ENCODE peak calls at places on chromosomes 4 and X, in seven cellular contexts. One of them, this sample, is unnamed.

GRCh38 chr4:142282870-142283431 is 563.1 kb downstream of the INPP4B start:
- DNase-seq in MM.1S: no peak
- DNase-seq in fibroblast of lung: peak; percentile 39
- DNase-seq in tibial artery: no peak
- DNase-seq in left lung: no peak
- DNase-seq in fibroblast of villous mesenchyme: no peak
- DNase-seq in esophagus squamous epithelium: no peak
- DNase-seq in this sample: no peak

GRCh38 chrX:70398899-70399298 is 24.2 kb upstream of the GDPD2 start:
- DNase-seq in MM.1S: no peak
- DNase-seq in fibroblast of lung: peak; percentile 25
- DNase-seq in tibial artery: no peak
- DNase-seq in left lung: no peak
- DNase-seq in fibroblast of villous mesenchyme: peak; percentile 77
- DNase-seq in esophagus squamous epithelium: no peak
- DNase-seq in this sample: no peak

GRCh38 chr4:122117743-122118142 is 34.4 kb upstream of the BLTP1 start:
- DNase-seq in MM.1S: no peak
- DNase-seq in fibroblast of lung: peak; percentile 82
- DNase-seq in tibial artery: no peak
- DNase-seq in left lung: no peak
- DNase-seq in fibroblast of villous mesenchyme: peak; percentile 68
- DNase-seq in esophagus squamous epithelium: no peak
- DNase-seq in this sample: no peak

GRCh38 chr4:42855779-42856178 is 36.7 kb upstream of the GRXCR1 start:
- DNase-seq in MM.1S: no peak
- DNase-seq in fibroblast of lung: no peak
- DNase-seq in tibial artery: no peak
- DNase-seq in left lung: no peak
- DNase-seq in fibroblast of villous mesenchyme: no peak
- DNase-seq in esophagus squamous epithelium: no peak
- DNase-seq in this sample: no peak

GRCh38 chr4:7777871-7778523 is 161.7 kb downstream of the AFAP1 start:
- DNase-seq in MM.1S: no peak
- DNase-seq in fibroblast of lung: no peak
- DNase-seq in tibial artery: peak; percentile 45
- DNase-seq in left lung: no peak
- DNase-seq in fibroblast of villous mesenchyme: peak; percentile 21
- DNase-seq in esophagus squamous epithelium: no peak
- DNase-seq in this sample: no peak

GRCh38 chr4:71944956-71945355 is 86.8 kb upstream of the NPFFR2 start:
- DNase-seq in MM.1S: no peak
- DNase-seq in fibroblast of lung: no peak
- DNase-seq in tibial artery: no peak
- DNase-seq in left lung: no peak
- DNase-seq in fibroblast of villous mesenchyme: peak; percentile 0
- DNase-seq in esophagus squamous epithelium: no peak
- DNase-seq in this sample: no peak

GRCh38 chr4:6389426-6389825 is 83.0 kb downstream of the PPP2R2C start:
- DNase-seq in MM.1S: no peak
- DNase-seq in fibroblast of lung: no peak
- DNase-seq in tibial artery: no peak
- DNase-seq in left lung: no peak
- DNase-seq in fibroblast of villous mesenchyme: no peak
- DNase-seq in esophagus squamous epithelium: no peak
- DNase-seq in this sample: no peak

GRCh38 chrX:106912864-106913263 is 7.3 kb upstream of the CLDN2 start:
- DNase-seq in MM.1S: no peak
- DNase-seq in fibroblast of lung: peak; percentile 45
- DNase-seq in tibial artery: no peak
- DNase-seq in left lung: no peak
- DNase-seq in fibroblast of villous mesenchyme: peak; percentile 29
- DNase-seq in esophagus squamous epithelium: no peak
- DNase-seq in this sample: no peak

GRCh38 chr4:40196260-40196659 is 571 bp upstream of the RHOH start:
- DNase-seq in MM.1S: peak; percentile 89
- DNase-seq in fibroblast of lung: no peak
- DNase-seq in tibial artery: no peak
- DNase-seq in left lung: no peak
- DNase-seq in fibroblast of villous mesenchyme: no peak
- DNase-seq in esophagus squamous epithelium: no peak
- DNase-seq in this sample: no peak

GRCh38 chr4:186134254-186134653 is 29.8 kb downstream of the FAM149A start:
- DNase-seq in MM.1S: peak; percentile 61
- DNase-seq in fibroblast of lung: no peak
- DNase-seq in tibial artery: no peak
- DNase-seq in left lung: no peak
- DNase-seq in fibroblast of villous mesenchyme: no peak
- DNase-seq in esophagus squamous epithelium: no peak
- DNase-seq in this sample: no peak

GRCh38 chr4:89254847-89255246 is 52.8 kb downstream of the GPRIN3 start:
- DNase-seq in MM.1S: peak; percentile 49
- DNase-seq in fibroblast of lung: peak; percentile 23
- DNase-seq in tibial artery: no peak
- DNase-seq in left lung: peak; percentile 39
- DNase-seq in fibroblast of villous mesenchyme: peak; percentile 23
- DNase-seq in esophagus squamous epithelium: no peak
- DNase-seq in this sample: no peak

GRCh38 chrX:151902813-151903591 is 9.7 kb upstream of the MAGEA4 start:
- DNase-seq in MM.1S: no peak
- DNase-seq in fibroblast of lung: peak; percentile 71
- DNase-seq in tibial artery: peak; percentile 68
- DNase-seq in left lung: no peak
- DNase-seq in fibroblast of villous mesenchyme: peak; percentile 79
- DNase-seq in esophagus squamous epithelium: no peak
- DNase-seq in this sample: no peak

GRCh38 chr4:8728536-8729407 is 136.2 kb downstream of the CPZ start:
- DNase-seq in MM.1S: no peak
- DNase-seq in fibroblast of lung: no peak
- DNase-seq in tibial artery: no peak
- DNase-seq in left lung: peak; percentile 19
- DNase-seq in fibroblast of villous mesenchyme: no peak
- DNase-seq in esophagus squamous epithelium: no peak
- DNase-seq in this sample: no peak

GRCh38 chr4:120009731-120010130 is 56.9 kb downstream of the MAD2L1 start:
- DNase-seq in MM.1S: no peak
- DNase-seq in fibroblast of lung: peak; percentile 68
- DNase-seq in tibial artery: no peak
- DNase-seq in left lung: no peak
- DNase-seq in fibroblast of villous mesenchyme: peak; percentile 69
- DNase-seq in esophagus squamous epithelium: no peak
- DNase-seq in this sample: no peak

GRCh38 chrX:120120223-120120622 is 4.5 kb upstream of the RHOXF1 start:
- DNase-seq in MM.1S: no peak
- DNase-seq in fibroblast of lung: peak; percentile 8
- DNase-seq in tibial artery: no peak
- DNase-seq in left lung: peak; percentile 51
- DNase-seq in fibroblast of villous mesenchyme: peak; percentile 80
- DNase-seq in esophagus squamous epithelium: no peak
- DNase-seq in this sample: no peak

GRCh38 chrX:21972721-21973120 is 32.2 kb downstream of the SMS start:
- DNase-seq in MM.1S: no peak
- DNase-seq in fibroblast of lung: peak; percentile 65
- DNase-seq in tibial artery: no peak
- DNase-seq in left lung: no peak
- DNase-seq in fibroblast of villous mesenchyme: peak; percentile 63
- DNase-seq in esophagus squamous epithelium: no peak
- DNase-seq in this sample: no peak

GRCh38 chr4:52979821-52980590 is 117.9 kb downstream of the RASL11B start:
- DNase-seq in MM.1S: no peak
- DNase-seq in fibroblast of lung: no peak
- DNase-seq in tibial artery: no peak
- DNase-seq in left lung: no peak
- DNase-seq in fibroblast of villous mesenchyme: no peak
- DNase-seq in esophagus squamous epithelium: no peak
- DNase-seq in this sample: no peak

GRCh38 chrX:49163555-49164419 is 1.2 kb downstream of the MAGIX start:
- DNase-seq in MM.1S: peak; percentile 73
- DNase-seq in fibroblast of lung: peak; percentile 85
- DNase-seq in tibial artery: peak; percentile 93
- DNase-seq in left lung: peak; percentile 90
- DNase-seq in fibroblast of villous mesenchyme: peak; percentile 86
- DNase-seq in esophagus squamous epithelium: no peak
- DNase-seq in this sample: peak; percentile 67

GRCh38 chr4:41365726-41366125 is 109.0 kb downstream of the UCHL1 start:
- DNase-seq in MM.1S: no peak
- DNase-seq in fibroblast of lung: no peak
- DNase-seq in tibial artery: no peak
- DNase-seq in left lung: no peak
- DNase-seq in fibroblast of villous mesenchyme: no peak
- DNase-seq in esophagus squamous epithelium: no peak
- DNase-seq in this sample: no peak

GRCh38 chrX:12011075-12011474 is 127.2 kb upstream of the FRMPD4 start:
- DNase-seq in MM.1S: no peak
- DNase-seq in fibroblast of lung: peak; percentile 10
- DNase-seq in tibial artery: no peak
- DNase-seq in left lung: no peak
- DNase-seq in fibroblast of villous mesenchyme: peak; percentile 39
- DNase-seq in esophagus squamous epithelium: no peak
- DNase-seq in this sample: no peak

GRCh38 chr4:73127839-73128448 is 58.4 kb upstream of the COX18 start:
- DNase-seq in MM.1S: no peak
- DNase-seq in fibroblast of lung: peak; percentile 18
- DNase-seq in tibial artery: no peak
- DNase-seq in left lung: no peak
- DNase-seq in fibroblast of villous mesenchyme: peak; percentile 19
- DNase-seq in esophagus squamous epithelium: no peak
- DNase-seq in this sample: no peak

GRCh38 chr4:127188847-127189246 is 443.9 kb upstream of the INTU start:
- DNase-seq in MM.1S: no peak
- DNase-seq in fibroblast of lung: peak; percentile 56
- DNase-seq in tibial artery: no peak
- DNase-seq in left lung: no peak
- DNase-seq in fibroblast of villous mesenchyme: peak; percentile 9
- DNase-seq in esophagus squamous epithelium: no peak
- DNase-seq in this sample: no peak

GRCh38 chr4:985123-985830 is 1.6 kb upstream of the IDUA start:
- DNase-seq in MM.1S: no peak
- DNase-seq in fibroblast of lung: peak; percentile 23
- DNase-seq in tibial artery: no peak
- DNase-seq in left lung: peak; percentile 84
- DNase-seq in fibroblast of villous mesenchyme: peak; percentile 35
- DNase-seq in esophagus squamous epithelium: no peak
- DNase-seq in this sample: no peak

GRCh38 chr4:46844325-46844917 is 64.6 kb downstream of the COX7B2 start:
- DNase-seq in MM.1S: peak; percentile 79
- DNase-seq in fibroblast of lung: peak; percentile 61
- DNase-seq in tibial artery: no peak
- DNase-seq in left lung: no peak
- DNase-seq in fibroblast of villous mesenchyme: peak; percentile 40
- DNase-seq in esophagus squamous epithelium: no peak
- DNase-seq in this sample: no peak

GRCh38 chr4:142615324-142615665 is 230.8 kb downstream of the INPP4B start:
- DNase-seq in MM.1S: no peak
- DNase-seq in fibroblast of lung: peak; percentile 36
- DNase-seq in tibial artery: no peak
- DNase-seq in left lung: no peak
- DNase-seq in fibroblast of villous mesenchyme: peak; percentile 34
- DNase-seq in esophagus squamous epithelium: no peak
- DNase-seq in this sample: no peak

GRCh38 chr4:178196751-178197150 is 754.5 kb upstream of the AGA start:
- DNase-seq in MM.1S: no peak
- DNase-seq in fibroblast of lung: no peak
- DNase-seq in tibial artery: no peak
- DNase-seq in left lung: no peak
- DNase-seq in fibroblast of villous mesenchyme: no peak
- DNase-seq in esophagus squamous epithelium: no peak
- DNase-seq in this sample: no peak

GRCh38 chr4:53788011-53788410 is 196.7 kb upstream of the LNX1 start:
- DNase-seq in MM.1S: no peak
- DNase-seq in fibroblast of lung: no peak
- DNase-seq in tibial artery: no peak
- DNase-seq in left lung: no peak
- DNase-seq in fibroblast of villous mesenchyme: no peak
- DNase-seq in esophagus squamous epithelium: no peak
- DNase-seq in this sample: no peak

GRCh38 chr4:164935363-164935762 is 42.1 kb downstream of the TRIM61 start:
- DNase-seq in MM.1S: peak; percentile 26
- DNase-seq in fibroblast of lung: no peak
- DNase-seq in tibial artery: no peak
- DNase-seq in left lung: no peak
- DNase-seq in fibroblast of villous mesenchyme: no peak
- DNase-seq in esophagus squamous epithelium: no peak
- DNase-seq in this sample: no peak
- TF ChIP-seq CTCF in MM.1S: peak; percentile 28
- TF ChIP-seq CTCF in fibroblast of lung: no peak
- TF ChIP-seq CTCF in tibial artery: no peak
- TF ChIP-seq CTCF in left lung: no peak
- TF ChIP-seq CTCF in fibroblast of villous mesenchyme: no peak
- TF ChIP-seq CTCF in esophagus squamous epithelium: no peak
- TF ChIP-seq CTCF in this sample: no peak

GRCh38 chrX:87664381-87664780 is 146.8 kb downstream of the KLHL4 start:
- DNase-seq in MM.1S: peak; percentile 55
- DNase-seq in fibroblast of lung: peak; percentile 55
- DNase-seq in tibial artery: no peak
- DNase-seq in left lung: no peak
- DNase-seq in fibroblast of villous mesenchyme: peak; percentile 31
- DNase-seq in esophagus squamous epithelium: no peak
- DNase-seq in this sample: no peak
- TF ChIP-seq CTCF in MM.1S: peak; percentile 55
- TF ChIP-seq CTCF in fibroblast of lung: peak; percentile 25
- TF ChIP-seq CTCF in tibial artery: peak; percentile 37
- TF ChIP-seq CTCF in left lung: peak; percentile 25
- TF ChIP-seq CTCF in fibroblast of villous mesenchyme: peak; percentile 38
- TF ChIP-seq CTCF in esophagus squamous epithelium: no peak
- TF ChIP-seq CTCF in this sample: no peak

GRCh38 chr4:159444668-159445067 is 341.8 kb downstream of the RAPGEF2 start:
- DNase-seq in MM.1S: no peak
- DNase-seq in fibroblast of lung: no peak
- DNase-seq in tibial artery: no peak
- DNase-seq in left lung: no peak
- DNase-seq in fibroblast of villous mesenchyme: peak; percentile 28
- DNase-seq in esophagus squamous epithelium: no peak
- DNase-seq in this sample: no peak
- TF ChIP-seq CTCF in MM.1S: no peak
- TF ChIP-seq CTCF in fibroblast of lung: no peak
- TF ChIP-seq CTCF in tibial artery: no peak
- TF ChIP-seq CTCF in left lung: no peak
- TF ChIP-seq CTCF in fibroblast of villous mesenchyme: peak; percentile 30
- TF ChIP-seq CTCF in esophagus squamous epithelium: no peak
- TF ChIP-seq CTCF in this sample: no peak

GRCh38 chr4:17647927-17648326 is 33.5 kb downstream of the MED28 start:
- DNase-seq in MM.1S: no peak
- DNase-seq in fibroblast of lung: no peak
- DNase-seq in tibial artery: no peak
- DNase-seq in left lung: no peak
- DNase-seq in fibroblast of villous mesenchyme: no peak
- DNase-seq in esophagus squamous epithelium: no peak
- DNase-seq in this sample: no peak
- TF ChIP-seq CTCF in MM.1S: no peak
- TF ChIP-seq CTCF in fibroblast of lung: no peak
- TF ChIP-seq CTCF in tibial artery: no peak
- TF ChIP-seq CTCF in left lung: no peak
- TF ChIP-seq CTCF in fibroblast of villous mesenchyme: no peak
- TF ChIP-seq CTCF in esophagus squamous epithelium: no peak
- TF ChIP-seq CTCF in this sample: no peak

GRCh38 chrX:23643020-23643419 is 24.3 kb upstream of the PRDX4 start:
- DNase-seq in MM.1S: no peak
- DNase-seq in fibroblast of lung: no peak
- DNase-seq in tibial artery: no peak
- DNase-seq in left lung: no peak
- DNase-seq in fibroblast of villous mesenchyme: no peak
- DNase-seq in esophagus squamous epithelium: no peak
- DNase-seq in this sample: no peak

GRCh38 chrX:23644744-23645143 is 22.5 kb upstream of the PRDX4 start:
- DNase-seq in MM.1S: no peak
- DNase-seq in fibroblast of lung: no peak
- DNase-seq in tibial artery: no peak
- DNase-seq in left lung: no peak
- DNase-seq in fibroblast of villous mesenchyme: no peak
- DNase-seq in esophagus squamous epithelium: no peak
- DNase-seq in this sample: no peak
- TF ChIP-seq CTCF in MM.1S: no peak
- TF ChIP-seq CTCF in fibroblast of lung: no peak
- TF ChIP-seq CTCF in tibial artery: no peak
- TF ChIP-seq CTCF in left lung: no peak
- TF ChIP-seq CTCF in fibroblast of villous mesenchyme: no peak
- TF ChIP-seq CTCF in esophagus squamous epithelium: no peak
- TF ChIP-seq CTCF in this sample: no peak